ENCODE peak calls at places on chromosomes 12 and 14, in six cellular contexts. One of them, this sample, is unnamed.

GRCh38 chr14:73973497-73973896 is 23.4 kb downstream of the COQ6 start:
- DNase-seq in K562: no peak
- DNase-seq in GM12878: no peak
- DNase-seq in HepG2: no peak
- DNase-seq in A549: no peak
- DNase-seq in endothelial cell of umbilical vein: no peak
- DNase-seq in this sample: no peak

GRCh38 chr14:74599201-74599809 is 12.7 kb downstream of the LTBP2 start:
- DNase-seq in endothelial cell of umbilical vein: peak; percentile 29
- DNase-seq in GM12878: no peak
- DNase-seq in K562: no peak
- DNase-seq in A549: no peak
- DNase-seq in HepG2: no peak
- DNase-seq in this sample: no peak

GRCh38 chr12:124771462-124772361 is 92.0 kb downstream of the SCARB1 start:
- DNase-seq in A549: peak; percentile 85
- DNase-seq in HepG2: peak; percentile 52
- DNase-seq in endothelial cell of umbilical vein: peak; percentile 62
- DNase-seq in GM12878: peak; percentile 51
- DNase-seq in K562: peak; percentile 87
- DNase-seq in this sample: peak; percentile 85

GRCh38 chr12:80712866-80713265 is 3.8 kb upstream of the MYF5 start:
- DNase-seq in K562: no peak
- DNase-seq in endothelial cell of umbilical vein: no peak
- DNase-seq in GM12878: no peak
- DNase-seq in A549: no peak
- DNase-seq in HepG2: no peak
- DNase-seq in this sample: no peak

GRCh38 chr12:62977419-62977818 is 42.5 kb upstream of the PPM1H start:
- DNase-seq in A549: no peak
- DNase-seq in K562: no peak
- DNase-seq in endothelial cell of umbilical vein: no peak
- DNase-seq in GM12878: no peak
- DNase-seq in HepG2: no peak
- DNase-seq in this sample: no peak

GRCh38 chr12:116423053-116423452 is 136.1 kb upstream of the MAP1LC3B2 start:
- DNase-seq in HepG2: no peak
- DNase-seq in K562: no peak
- DNase-seq in A549: no peak
- DNase-seq in GM12878: no peak
- DNase-seq in endothelial cell of umbilical vein: no peak
- DNase-seq in this sample: no peak

GRCh38 chr12:47188576-47189441 is 109.0 kb upstream of the AMIGO2 start:
- DNase-seq in GM12878: no peak
- DNase-seq in HepG2: no peak
- DNase-seq in K562: no peak
- DNase-seq in A549: no peak
- DNase-seq in endothelial cell of umbilical vein: peak; percentile 41
- DNase-seq in this sample: no peak

GRCh38 chr12:46555379-46555778 is 182.8 kb upstream of the SLC38A2 start:
- DNase-seq in A549: no peak
- DNase-seq in endothelial cell of umbilical vein: no peak
- DNase-seq in HepG2: no peak
- DNase-seq in GM12878: no peak
- DNase-seq in K562: no peak
- DNase-seq in this sample: no peak

GRCh38 chr12:77339610-77340009 is 274.2 kb upstream of the E2F7 start:
- DNase-seq in endothelial cell of umbilical vein: no peak
- DNase-seq in GM12878: no peak
- DNase-seq in K562: no peak
- DNase-seq in HepG2: no peak
- DNase-seq in A549: no peak
- DNase-seq in this sample: no peak

GRCh38 chr12:31702047-31702446 is 26.8 kb downstream of the AMN1 start:
- DNase-seq in K562: no peak
- DNase-seq in GM12878: no peak
- DNase-seq in endothelial cell of umbilical vein: peak; percentile 49
- DNase-seq in A549: no peak
- DNase-seq in HepG2: no peak
- DNase-seq in this sample: peak; percentile 46

GRCh38 chr12:75959060-75959459 is 72.5 kb downstream of the PHLDA1 start:
- DNase-seq in A549: no peak
- DNase-seq in endothelial cell of umbilical vein: no peak
- DNase-seq in GM12878: no peak
- DNase-seq in K562: no peak
- DNase-seq in HepG2: no peak
- DNase-seq in this sample: no peak

GRCh38 chr14:65261946-65262345 is 150.6 kb upstream of the FUT8 start:
- DNase-seq in A549: no peak
- DNase-seq in GM12878: no peak
- DNase-seq in K562: no peak
- DNase-seq in HepG2: no peak
- DNase-seq in endothelial cell of umbilical vein: no peak
- DNase-seq in this sample: no peak

GRCh38 chr12:95908573-95908972 is 33.8 kb downstream of the CCDC38 start:
- DNase-seq in endothelial cell of umbilical vein: peak; percentile 40
- DNase-seq in A549: no peak
- DNase-seq in GM12878: no peak
- DNase-seq in HepG2: no peak
- DNase-seq in K562: no peak
- DNase-seq in this sample: no peak

GRCh38 chr12:30988887-30989286 is 62.3 kb downstream of the TSPAN11 start:
- DNase-seq in K562: no peak
- DNase-seq in endothelial cell of umbilical vein: peak; percentile 4
- DNase-seq in A549: no peak
- DNase-seq in GM12878: no peak
- DNase-seq in HepG2: no peak
- DNase-seq in this sample: no peak

GRCh38 chr12:56980941-56981530 is 23.6 kb upstream of the RDH16 start:
- DNase-seq in HepG2: no peak
- DNase-seq in A549: no peak
- DNase-seq in endothelial cell of umbilical vein: no peak
- DNase-seq in K562: no peak
- DNase-seq in GM12878: no peak
- DNase-seq in this sample: no peak

GRCh38 chr12:105986779-105987686 is 151.7 kb downstream of the NUAK1 start:
- DNase-seq in K562: no peak
- DNase-seq in endothelial cell of umbilical vein: no peak
- DNase-seq in GM12878: no peak
- DNase-seq in HepG2: no peak
- DNase-seq in A549: no peak
- DNase-seq in this sample: no peak

GRCh38 chr14:25150934-25151790 is 101.2 kb upstream of the STXBP6 start:
- DNase-seq in endothelial cell of umbilical vein: peak; percentile 43
- DNase-seq in K562: peak; percentile 31
- DNase-seq in HepG2: peak; percentile 72
- DNase-seq in GM12878: peak; percentile 1
- DNase-seq in A549: peak; percentile 10
- DNase-seq in this sample: peak; percentile 49

GRCh38 chr12:46516933-46517578 is 144.5 kb upstream of the SLC38A2 start:
- DNase-seq in GM12878: peak; percentile 85
- DNase-seq in A549: no peak
- DNase-seq in HepG2: no peak
- DNase-seq in K562: no peak
- DNase-seq in endothelial cell of umbilical vein: no peak
- DNase-seq in this sample: no peak

GRCh38 chr14:50741571-50741970 is 73.5 kb upstream of the SAV1 start:
- DNase-seq in endothelial cell of umbilical vein: peak; percentile 55
- DNase-seq in A549: peak; percentile 10
- DNase-seq in HepG2: no peak
- DNase-seq in GM12878: no peak
- DNase-seq in K562: no peak
- DNase-seq in this sample: no peak

GRCh38 chr14:19823765-19824164 is 20.2 kb downstream of the OR4N2 start:
- DNase-seq in A549: no peak
- DNase-seq in HepG2: no peak
- DNase-seq in K562: no peak
- DNase-seq in endothelial cell of umbilical vein: no peak
- DNase-seq in GM12878: no peak
- DNase-seq in this sample: no peak

GRCh38 chr12:39095636-39096330 is 190.4 kb upstream of the CPNE8 start:
- DNase-seq in HepG2: no peak
- DNase-seq in A549: no peak
- DNase-seq in endothelial cell of umbilical vein: no peak
- DNase-seq in GM12878: no peak
- DNase-seq in K562: no peak
- DNase-seq in this sample: peak; percentile 77

GRCh38 chr14:102873546-102874061 is 48.9 kb upstream of the AMN start:
- DNase-seq in HepG2: peak; percentile 88
- DNase-seq in endothelial cell of umbilical vein: no peak
- DNase-seq in GM12878: no peak
- DNase-seq in K562: no peak
- DNase-seq in A549: no peak
- DNase-seq in this sample: no peak

GRCh38 chr12:91792597-91792996 is 353.0 kb downstream of the BTG1 start:
- DNase-seq in A549: no peak
- DNase-seq in endothelial cell of umbilical vein: no peak
- DNase-seq in GM12878: no peak
- DNase-seq in K562: no peak
- DNase-seq in HepG2: no peak
- DNase-seq in this sample: no peak

GRCh38 chr14:88352299-88353097 is 29.4 kb upstream of the KCNK10 start:
- DNase-seq in endothelial cell of umbilical vein: no peak
- DNase-seq in K562: no peak
- DNase-seq in GM12878: no peak
- DNase-seq in HepG2: no peak
- DNase-seq in A549: no peak
- DNase-seq in this sample: no peak

GRCh38 chr14:29126361-29126760 is 359.8 kb downstream of the FOXG1 start:
- DNase-seq in GM12878: no peak
- DNase-seq in HepG2: no peak
- DNase-seq in A549: no peak
- DNase-seq in endothelial cell of umbilical vein: no peak
- DNase-seq in K562: no peak
- DNase-seq in this sample: no peak
- H3K4me3 ChIP-seq in GM12878: no peak overlapping the region
- H3K4me3 ChIP-seq in HepG2: no peak overlapping the region
- H3K4me3 ChIP-seq in A549: no peak overlapping the region
- H3K4me3 ChIP-seq in endothelial cell of umbilical vein: no peak overlapping the region
- H3K4me3 ChIP-seq in K562: no peak overlapping the region
- H3K4me3 ChIP-seq in this sample: no peak overlapping the region

DNA sequence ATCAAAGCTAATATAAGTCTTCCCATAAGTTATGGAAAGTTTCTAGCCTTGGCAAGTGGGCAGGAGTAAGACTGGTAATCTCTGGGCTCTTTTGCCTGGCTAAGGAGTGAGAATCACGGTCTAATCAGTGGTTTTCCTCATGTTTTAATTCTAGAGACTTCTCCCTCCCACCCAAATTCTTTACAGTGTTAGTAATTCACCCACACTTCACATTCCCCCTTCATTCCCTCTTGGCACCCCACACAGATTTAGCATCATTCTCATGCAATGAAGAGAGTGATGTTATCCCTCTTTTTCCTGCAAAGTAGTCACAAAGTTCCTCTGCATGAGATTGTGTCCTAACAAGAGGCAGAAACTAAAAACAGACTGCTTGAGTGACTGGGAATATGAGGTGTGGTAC is 28.6 kb upstream of the CACNA2D4 start:
- DNase-seq in endothelial cell of umbilical vein: no peak
- DNase-seq in A549: no peak
- DNase-seq in GM12878: no peak
- DNase-seq in HepG2: no peak
- DNase-seq in K562: no peak
- DNase-seq in this sample: no peak
- TF ChIP-seq MYC in endothelial cell of umbilical vein: no peak
- TF ChIP-seq MYC in A549: no peak
- TF ChIP-seq MYC in GM12878: no peak
- TF ChIP-seq MYC in HepG2: no peak
- TF ChIP-seq MYC in K562: no peak
- TF ChIP-seq MYC in this sample: no peak

GRCh38 chr14:77653473-77653872 is 37.0 kb upstream of the SPTLC2 start:
- DNase-seq in HepG2: no peak
- DNase-seq in K562: peak; percentile 44
- DNase-seq in A549: no peak
- DNase-seq in GM12878: no peak
- DNase-seq in endothelial cell of umbilical vein: no peak
- DNase-seq in this sample: peak; percentile 47
- TF ChIP-seq CTCF in HepG2: peak; percentile 54
- TF ChIP-seq CTCF in K562: peak; percentile 52
- TF ChIP-seq CTCF in A549: no peak
- TF ChIP-seq CTCF in GM12878: no peak
- TF ChIP-seq CTCF in endothelial cell of umbilical vein: no peak
- TF ChIP-seq CTCF in this sample: peak; percentile 23

GRCh38 chr12:131831635-131832041 is 3.4 kb downstream of the MMP17 start:
- DNase-seq in K562: peak; percentile 45
- DNase-seq in GM12878: no peak
- DNase-seq in endothelial cell of umbilical vein: no peak
- DNase-seq in HepG2: no peak
- DNase-seq in A549: no peak
- DNase-seq in this sample: no peak
- H3K4me3 ChIP-seq in K562: no peak overlapping the region
- H3K4me3 ChIP-seq in GM12878: no peak overlapping the region
- H3K4me3 ChIP-seq in endothelial cell of umbilical vein: no peak overlapping the region
- H3K4me3 ChIP-seq in HepG2: peak overlapping the region; percentile 6
- H3K4me3 ChIP-seq in A549: peak overlapping the region; percentile 91
- H3K4me3 ChIP-seq in this sample: peak overlapping the region; percentile 53

GRCh38 chr12:110107369-110108281 is 16.5 kb upstream of the IFT81 start:
- DNase-seq in endothelial cell of umbilical vein: peak; percentile 79
- DNase-seq in A549: peak; percentile 75
- DNase-seq in HepG2: peak; percentile 73
- DNase-seq in K562: no peak
- DNase-seq in GM12878: no peak
- DNase-seq in this sample: no peak
- TF ChIP-seq MYC in endothelial cell of umbilical vein: no peak
- TF ChIP-seq MYC in A549: no peak
- TF ChIP-seq MYC in HepG2: no peak
- TF ChIP-seq MYC in K562: no peak
- TF ChIP-seq MYC in GM12878: no peak
- TF ChIP-seq MYC in this sample: no peak